ENCODE peak calls at places on chromosomes 12 and 14, in eight cellular contexts. J is HepG2, Y is HCT116, C is endothelial cell of umbilical vein, M is GM23338, Z is H1, T is K562, O is GM12878. W is an unnamed sample.

GRCh38 chr12:124395986-124396385 is 101.1 kb downstream of the RFLNA start:
- DNase-seq in C (no peak), O (no peak), J (no peak), Y (no peak), M (no peak), T (no peak), Z (no peak), W (no peak)

GRCh38 chr14:100219126-100219785 is 19.7 kb upstream of the YY1 start:
- DNase-seq in T (no peak), J (no peak), Z (no peak), M (no peak), Y (no peak), C (no peak), O (no peak), W (no peak)

GRCh38 chr12:69910739-69911138 is 85.7 kb downstream of the MYRFL start:
- DNase-seq in M (no peak), C (no peak), Y (no peak), T (no peak), J (no peak), O (no peak), Z (no peak), W (no peak)

GRCh38 chr14:101602466-101602840 is 41.2 kb downstream of the DIO3 start:
- DNase-seq in Y (no peak), Z (no peak), O (no peak), C (no peak), M (no peak), J (no peak), T (no peak), W (no peak)

GRCh38 chr14:96096639-96097610 is 57.8 kb downstream of the C14orf132 start:
- DNase-seq in C (no peak), O (no peak), J (no peak), Y (no peak), M (no peak), Z (no peak), T (no peak), W (no peak)

GRCh38 chr14:104925214-104925899 is 678 bp downstream of the PLD4 start:
- DNase-seq in O (no peak), Z (no peak), T (no peak), Y (no peak), M (no peak), C (no peak), J (no peak), W (no peak)

GRCh38 chr14:23365353-23366162 is 586 bp upstream of the EFS start:
- DNase-seq in C (no peak), Z (peak), T (no peak), Y (no peak), M (peak), J (no peak), O (no peak), W (no peak)

GRCh38 chr14:99716091-99716849 is 32.2 kb downstream of the CYP46A1 start:
- DNase-seq in M (no peak), Z (no peak), Y (no peak), C (no peak), O (no peak), T (no peak), J (no peak), W (no peak)

GRCh38 chr12:58529114-58529665 is 391.1 kb downstream of the LRIG3 start:
- DNase-seq in M (no peak), Y (no peak), J (no peak), T (no peak), Z (no peak), O (no peak), C (peak), W (no peak)

GRCh38 chr12:118680361-118680963 is 300.9 kb upstream of the SRRM4 start:
- DNase-seq in Y (no peak), T (no peak), Z (peak), O (no peak), C (no peak), J (no peak), M (peak), W (no peak)

GRCh38 chr14:36582874-36583241 is 444 bp upstream of the NKX2-8 start:
- DNase-seq in M (no peak), Y (no peak), T (no peak), C (no peak), Z (no peak), J (no peak), O (no peak), W (no peak)

GRCh38 chr14:36583242-36584166 is 1.1 kb upstream of the NKX2-8 start:
- DNase-seq in C (no peak), T (no peak), Z (peak), M (peak), Y (no peak), O (no peak), J (no peak), W (no peak)

GRCh38 chr14:36580141-36580855 is 2.1 kb downstream of the NKX2-8 start:
- DNase-seq in O (no peak), Z (peak), M (peak), C (no peak), T (no peak), J (no peak), Y (no peak), W (no peak)

GRCh38 chr14:36580856-36581831 is 1.3 kb downstream of the NKX2-8 start:
- DNase-seq in Z (peak), C (peak), Y (no peak), J (no peak), T (no peak), O (no peak), M (peak), W (no peak)

GRCh38 chr14:36582011-36582873 is at the start of gene NKX2-8:
- DNase-seq in Z (peak), O (no peak), Y (peak), M (peak), J (no peak), T (peak), C (no peak), W (no peak)
- TF ChIP-seq EZH2 in Z (no peak), O (no peak), Y (no peak), M (peak), J (no peak), T (no peak), C (peak), W (no peak)

GRCh38 chr12:108204618-108205017 is 75.5 kb downstream of the WSCD2 start:
- DNase-seq in O (no peak), C (no peak), Z (no peak), T (no peak), Y (no peak), M (no peak), J (no peak), W (no peak)

GRCh38 chr12:108207791-108208730 is 79.0 kb downstream of the WSCD2 start:
- DNase-seq in Y (no peak), Z (no peak), O (no peak), T (no peak), M (no peak), C (no peak), J (no peak), W (no peak)

GRCh38 chr12:108204117-108204516 is 75.0 kb downstream of the WSCD2 start:
- DNase-seq in O (no peak), Y (no peak), J (no peak), Z (no peak), T (no peak), M (no peak), C (no peak), W (no peak)

GRCh38 chr12:108201808-108202207 is 72.7 kb downstream of the WSCD2 start:
- DNase-seq in Y (no peak), Z (no peak), O (no peak), M (no peak), J (no peak), T (no peak), C (no peak), W (no peak)

DNA sequence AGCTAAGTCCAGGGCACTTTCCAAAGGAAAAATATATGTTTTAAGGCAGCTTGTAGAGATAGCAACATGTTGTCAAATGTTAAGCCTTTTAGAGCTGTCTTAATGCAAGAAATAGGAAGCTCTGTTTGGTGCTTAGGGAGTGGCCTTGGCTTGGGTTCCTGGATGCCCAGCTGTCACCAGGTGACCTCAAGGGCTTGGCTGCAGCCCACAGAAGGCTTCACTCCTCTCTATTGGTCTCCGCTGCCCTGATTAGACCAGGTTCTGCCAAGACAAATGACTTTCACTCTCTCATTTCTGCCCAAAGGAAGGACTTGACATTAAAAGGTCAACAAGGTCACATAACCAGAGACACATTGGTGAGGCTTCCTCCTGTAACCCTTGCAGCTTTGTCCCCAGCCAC is 76.8 kb downstream of the WSCD2 start:
- DNase-seq in C (no peak), T (no peak), Z (no peak), M (no peak), O (no peak), J (no peak), Y (no peak), W (no peak)
- TF ChIP-seq POLR2AphosphoS5 in C (no peak), T (no peak), Z (no peak), M (no peak), O (no peak), J (no peak), Y (no peak), W (no peak)

GRCh38 chr12:1531160-1531653 is 63.2 kb downstream of the FBXL14 start:
- DNase-seq in J (no peak), O (no peak), Y (no peak), M (peak), T (no peak), Z (no peak), C (no peak), W (no peak)
- TF ChIP-seq EZH2 in J (peak), O (no peak), Y (no peak), M (peak), T (no peak), Z (peak), C (peak), W (peak)

DNA sequence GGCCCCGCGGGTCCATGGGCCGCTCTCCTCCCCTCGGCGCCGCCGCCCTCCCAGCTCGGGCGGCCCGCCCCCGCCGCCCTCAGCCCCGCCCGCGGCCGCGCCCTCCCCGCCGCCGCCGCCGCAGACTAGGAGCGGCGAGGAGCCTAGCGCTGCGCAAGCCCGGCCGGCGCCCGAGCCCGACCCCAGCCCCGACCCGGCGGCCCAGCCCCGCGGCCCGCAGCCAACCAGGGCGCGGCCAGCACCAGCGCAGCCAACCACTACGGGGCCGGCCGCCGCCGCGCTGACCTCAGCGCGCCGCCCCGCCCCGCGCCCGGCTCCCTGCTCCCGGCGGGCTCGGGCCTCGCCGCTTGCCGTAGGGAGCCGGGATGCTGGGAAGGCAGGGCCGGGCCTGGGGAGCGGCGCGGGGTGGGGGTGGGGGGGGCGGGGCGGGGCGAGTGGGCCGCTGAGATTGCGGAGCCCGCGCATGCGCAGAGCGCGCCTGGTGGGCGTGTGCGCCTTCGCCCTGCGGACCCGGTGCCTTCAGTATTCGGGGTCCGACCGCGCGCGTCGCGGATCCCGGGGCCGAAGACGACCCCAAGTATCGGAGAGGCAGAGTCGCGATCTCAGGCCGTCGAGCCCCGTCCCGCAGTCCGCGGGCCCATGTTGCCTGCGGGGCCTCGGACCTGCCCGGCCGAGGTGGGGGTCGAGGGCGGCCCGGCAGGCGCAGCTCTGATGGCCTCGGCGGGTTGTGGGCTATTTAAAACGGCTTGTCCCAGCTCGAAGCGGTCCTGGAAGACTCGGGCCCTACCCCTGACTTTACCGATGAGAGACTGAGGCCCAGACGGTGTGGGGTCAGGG is at the start of gene CDC42BPB:
- DNase-seq in Z (peak), J (peak), T (peak), O (no peak), C (peak), Y (peak), M (peak), W (no peak)
- TF ChIP-seq POLR2AphosphoS5 in Z (no peak), J (no peak), T (no peak), O (no peak), C (peak), Y (peak), M (peak), W (peak)

GRCh38 chr14:36660736-36661505 is 739 bp upstream of the PAX9 start:
- DNase-seq in T (no peak), Y (no peak), M (peak), C (no peak), Z (peak), J (no peak), O (no peak), W (no peak)

GRCh38 chr14:36658091-36659009 is 3.3 kb upstream of the PAX9 start:
- DNase-seq in M (peak), T (no peak), J (no peak), C (no peak), O (no peak), Y (no peak), Z (peak), W (no peak)

GRCh38 chr14:36661506-36662257 is at the start of gene PAX9:
- DNase-seq in M (peak), J (peak), Z (peak), O (peak), C (peak), T (peak), Y (peak), W (peak)

GRCh38 chr14:36659010-36659821 is 2.4 kb upstream of the PAX9 start:
- DNase-seq in M (no peak), J (no peak), Y (no peak), Z (no peak), T (no peak), O (no peak), C (no peak), W (no peak)

DNA sequence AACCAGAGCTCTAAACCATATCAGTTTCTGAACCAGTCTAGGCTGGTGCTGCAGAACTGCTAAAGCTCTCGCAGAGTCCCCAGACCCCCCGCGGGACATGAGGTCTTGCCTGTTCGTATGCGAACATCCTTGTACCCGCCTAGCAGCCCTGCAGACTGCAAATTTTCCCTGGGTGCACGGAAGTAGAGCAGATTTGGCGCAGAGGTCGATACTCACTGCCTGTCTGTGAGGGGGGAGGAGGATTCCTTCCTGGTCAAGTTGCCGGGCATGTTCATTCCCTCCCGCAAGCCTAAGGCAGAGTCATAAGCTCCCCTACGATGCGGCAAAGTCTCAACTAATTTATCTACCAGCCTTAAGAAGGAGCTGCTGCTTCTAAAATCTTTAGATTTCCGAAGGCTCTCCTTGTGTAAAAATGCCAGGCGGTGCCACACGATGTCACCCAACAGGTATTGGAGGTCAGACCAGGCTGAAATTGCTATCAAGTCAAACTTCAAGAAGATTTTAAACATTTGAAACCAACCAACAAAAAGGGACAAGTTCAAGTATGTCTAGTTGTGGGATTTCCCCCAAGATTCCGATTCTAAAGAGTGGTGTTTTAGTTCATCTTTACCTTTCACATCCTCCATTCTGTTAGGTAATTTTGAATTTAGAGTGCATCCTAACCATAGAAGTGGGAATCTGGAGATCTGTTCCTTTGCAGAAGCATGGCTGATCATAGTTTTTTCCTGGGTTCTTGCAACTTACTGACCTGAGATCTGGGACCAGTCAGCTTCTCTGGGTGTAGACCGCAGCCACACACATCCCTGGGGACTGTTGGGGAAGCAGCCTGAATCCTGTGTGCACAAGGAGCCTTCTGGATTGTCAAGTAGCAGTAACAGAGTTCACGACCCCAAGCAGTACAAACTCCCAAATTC is 1.6 kb upstream of the PAX9 start:
- DNase-seq in O (no peak), J (no peak), T (no peak), M (peak), C (no peak), Z (peak), Y (no peak), W (no peak)
- TF ChIP-seq EZH2 in O (no peak), J (peak), T (no peak), M (peak), C (peak), Z (peak), Y (no peak), W (no peak)

DNA sequence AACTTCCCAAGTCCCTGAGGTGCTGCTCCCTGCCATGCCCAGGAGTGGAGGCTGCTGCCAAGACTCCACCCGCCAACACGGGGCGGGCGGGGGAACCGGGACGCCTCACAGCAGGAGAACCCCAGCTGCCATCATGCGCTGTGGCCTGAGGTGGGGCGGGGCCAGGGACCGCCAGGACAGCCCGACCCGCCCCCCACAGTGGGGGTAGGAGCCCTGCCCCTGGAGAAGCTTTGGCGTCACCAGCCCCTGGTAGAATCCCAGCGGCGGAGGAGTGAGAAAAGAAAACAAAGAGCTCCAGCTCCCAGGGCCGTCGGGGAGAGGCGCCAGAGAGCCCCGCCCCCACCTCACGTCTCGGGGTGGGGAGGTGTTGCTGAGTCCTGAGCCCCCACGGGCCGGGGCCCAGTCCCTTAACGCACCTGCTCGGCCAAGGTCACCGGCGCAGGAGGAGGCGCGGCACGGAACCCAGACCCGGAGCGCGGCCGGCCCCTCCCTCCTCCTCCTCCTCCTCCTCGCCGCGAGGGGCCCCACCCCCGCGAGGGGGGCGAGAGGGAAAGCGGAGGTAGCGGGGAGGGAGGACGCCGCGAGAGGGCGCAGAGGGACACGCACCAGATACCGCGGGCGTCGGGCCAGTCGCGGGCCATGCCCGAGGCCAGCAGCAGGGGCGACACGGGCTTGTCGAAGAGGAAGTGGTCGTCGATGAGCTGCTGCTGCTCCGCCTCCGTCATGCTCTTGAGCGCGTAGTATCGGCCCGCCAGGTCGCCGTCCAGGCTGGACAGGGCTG is 1.8 kb downstream of the CKB start:
- DNase-seq in Z (peak), O (no peak), T (peak), M (peak), C (peak), J (no peak), Y (peak), W (no peak)
- TF ChIP-seq POLR2AphosphoS5 in Z (peak), O (no peak), T (peak), M (no peak), C (no peak), J (no peak), Y (peak), W (no peak)

GRCh38 chr12:47819902-47820630 is at the start of gene HDAC7:
- DNase-seq in C (peak), M (peak), Y (peak), Z (no peak), O (no peak), J (peak), T (peak), W (no peak)
- TF ChIP-seq EZH2 in C (no peak), M (no peak), Y (no peak), Z (no peak), O (no peak), J (no peak), T (no peak), W (no peak)

W was measured in SK-N-MC.